ENCODE peak calls at places on chromosome 15, in eight cellular contexts. S is GM13976; G is adrenal gland; H is body of pancreas; Q is AG09309; I is omental fat pad; V is CD4-positive, alpha-beta T cell; E is lung. A is an unnamed sample.

GRCh38 chr15:98731712-98732450 is 83.5 kb downstream of the IGF1R start:
- DNase-seq in S (no peak), G (no peak), H (no peak), Q (no peak), I (no peak), V (no peak), E (no peak), A (no peak)

GRCh38 chr15:84911879-84912660 is 27.6 kb downstream of the SLC28A1 start:
- DNase-seq in S (no peak), G (peak; percentile 96), H (peak; percentile 80), Q (peak; percentile 97), I (peak; percentile 57), V (no peak), E (peak; percentile 73), A (no peak)

GRCh38 chr15:48806151-48806550 is 4.7 kb downstream of the CEP152 start:
- DNase-seq in S (no peak), G (no peak), H (no peak), Q (no peak), I (no peak), V (no peak), E (no peak), A (no peak)

GRCh38 chr15:90064931-90065681 is 37.2 kb downstream of the IDH2 start:
- DNase-seq in S (no peak), G (peak; percentile 79), H (no peak), Q (no peak), I (no peak), V (no peak), E (no peak), A (no peak)

GRCh38 chr15:96355561-96356129 is 25.1 kb downstream of the NR2F2 start:
- DNase-seq in S (no peak), G (no peak), H (no peak), Q (no peak), I (no peak), V (no peak), E (no peak), A (no peak)

GRCh38 chr15:74781673-74782595 is at the start of gene CSK:
- DNase-seq in S (peak; percentile 89), G (no peak), H (peak; percentile 75), Q (no peak), I (no peak), V (peak; percentile 61), E (peak; percentile 62), A (peak; percentile 94)

GRCh38 chr15:45143946-45144345 is 14.2 kb downstream of the DUOX1 start:
- DNase-seq in S (no peak), G (no peak), H (no peak), Q (no peak), I (no peak), V (no peak), E (no peak), A (no peak)

GRCh38 chr15:99249270-99249817 is at the start of gene TTC23:
- DNase-seq in S (no peak), G (peak; percentile 70), H (peak; percentile 38), Q (peak; percentile 59), I (no peak), V (no peak), E (peak; percentile 31), A (no peak)

GRCh38 chr15:47756872-47757271 is 39.6 kb downstream of the SEMA6D start:
- DNase-seq in S (no peak), G (no peak), H (no peak), Q (peak; percentile 48), I (no peak), V (no peak), E (no peak), A (no peak)

GRCh38 chr15:39889601-39890000 is 30.5 kb downstream of the GPR176 start:
- DNase-seq in S (no peak), G (no peak), H (no peak), Q (no peak), I (no peak), V (no peak), E (no peak), A (no peak)

GRCh38 chr15:51878446-51879386 is 49.3 kb downstream of the TMOD3 start:
- DNase-seq in S (no peak), G (no peak), H (no peak), Q (no peak), I (no peak), V (no peak), E (no peak), A (no peak)

GRCh38 chr15:31489801-31490646 is 163.4 kb downstream of the KLF13 start:
- DNase-seq in S (peak; percentile 58), G (peak; percentile 70), H (peak; percentile 45), Q (no peak), I (no peak), V (peak; percentile 34), E (peak; percentile 38), A (peak; percentile 65)

GRCh38 chr15:45849136-45849535 is 214.3 kb downstream of the SQOR start:
- DNase-seq in S (no peak), G (no peak), H (no peak), Q (no peak), I (no peak), V (no peak), E (no peak), A (no peak)

GRCh38 chr15:35136552-35136951 is 51.5 kb upstream of the NANOGP8 start:
- DNase-seq in S (peak; percentile 41), G (no peak), H (no peak), Q (no peak), I (no peak), V (no peak), E (no peak), A (peak; percentile 57)

GRCh38 chr15:71678191-71678590 is 132.2 kb upstream of the NR2E3 start:
- DNase-seq in S (no peak), G (no peak), H (no peak), Q (no peak), I (no peak), V (no peak), E (no peak), A (no peak)

GRCh38 chr15:71677352-71677751 is 133.0 kb upstream of the NR2E3 start:
- DNase-seq in S (no peak), G (peak; percentile 55), H (no peak), Q (no peak), I (no peak), V (no peak), E (no peak), A (no peak)

GRCh38 chr15:71680079-71680461 is 130.3 kb upstream of the NR2E3 start:
- DNase-seq in S (no peak), G (no peak), H (no peak), Q (no peak), I (no peak), V (no peak), E (no peak), A (no peak)

GRCh38 chr15:71677766-71678165 is 132.6 kb upstream of the NR2E3 start:
- DNase-seq in S (no peak), G (no peak), H (no peak), Q (no peak), I (no peak), V (no peak), E (no peak), A (no peak)

GRCh38 chr15:71679223-71680078 is 130.9 kb upstream of the NR2E3 start:
- DNase-seq in S (no peak), G (no peak), H (no peak), Q (peak; percentile 41), I (no peak), V (no peak), E (no peak), A (no peak)
- TF ChIP-seq CTCF in S (no peak), G (no peak), H (no peak), Q (no peak), I (no peak), V (no peak), E (no peak), A (no peak)

DNA sequence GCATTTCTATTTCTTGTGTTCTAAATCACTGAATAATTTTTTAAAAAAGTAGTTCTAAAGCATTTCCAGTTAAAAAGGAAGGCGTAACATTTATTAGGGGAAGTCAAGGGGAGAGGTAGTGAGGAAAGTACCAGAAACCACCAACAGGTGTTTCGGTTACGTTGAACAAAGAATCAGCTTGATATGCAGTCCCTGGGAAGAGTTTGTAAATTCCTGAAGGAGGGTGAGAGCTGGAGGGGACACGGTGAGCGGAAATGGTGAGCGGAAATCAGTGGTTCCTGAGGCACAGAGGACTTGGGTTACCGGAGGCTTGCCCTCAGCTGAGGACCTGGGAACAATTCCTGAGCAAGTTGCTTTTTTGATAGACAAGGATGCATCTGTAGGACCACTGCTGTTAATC is 17.8 kb downstream of the MAP2K1 start:
- DNase-seq in S (no peak), G (no peak), H (no peak), Q (no peak), I (no peak), V (no peak), E (no peak), A (no peak)
- TF ChIP-seq CTCF in S (no peak), G (no peak), H (peak; percentile 16), Q (no peak), I (no peak), V (peak; percentile 13), E (no peak), A (no peak)

GRCh38 chr15:73153447-73153846 is 101.2 kb downstream of the NEO1 start:
- DNase-seq in S (no peak), G (no peak), H (no peak), Q (no peak), I (no peak), V (no peak), E (no peak), A (no peak)

GRCh38 chr15:73150831-73151230 is 98.6 kb downstream of the NEO1 start:
- DNase-seq in S (no peak), G (no peak), H (no peak), Q (no peak), I (no peak), V (no peak), E (no peak), A (no peak)

GRCh38 chr15:73153024-73153423 is 100.8 kb downstream of the NEO1 start:
- DNase-seq in S (no peak), G (no peak), H (no peak), Q (no peak), I (no peak), V (no peak), E (no peak), A (no peak)

GRCh38 chr15:73156431-73157191 is 104.3 kb downstream of the NEO1 start:
- DNase-seq in S (no peak), G (no peak), H (no peak), Q (no peak), I (no peak), V (no peak), E (no peak), A (no peak)
- TF ChIP-seq CTCF in S (no peak), G (no peak), H (no peak), Q (no peak), I (no peak), V (no peak), E (no peak), A (no peak)

DNA sequence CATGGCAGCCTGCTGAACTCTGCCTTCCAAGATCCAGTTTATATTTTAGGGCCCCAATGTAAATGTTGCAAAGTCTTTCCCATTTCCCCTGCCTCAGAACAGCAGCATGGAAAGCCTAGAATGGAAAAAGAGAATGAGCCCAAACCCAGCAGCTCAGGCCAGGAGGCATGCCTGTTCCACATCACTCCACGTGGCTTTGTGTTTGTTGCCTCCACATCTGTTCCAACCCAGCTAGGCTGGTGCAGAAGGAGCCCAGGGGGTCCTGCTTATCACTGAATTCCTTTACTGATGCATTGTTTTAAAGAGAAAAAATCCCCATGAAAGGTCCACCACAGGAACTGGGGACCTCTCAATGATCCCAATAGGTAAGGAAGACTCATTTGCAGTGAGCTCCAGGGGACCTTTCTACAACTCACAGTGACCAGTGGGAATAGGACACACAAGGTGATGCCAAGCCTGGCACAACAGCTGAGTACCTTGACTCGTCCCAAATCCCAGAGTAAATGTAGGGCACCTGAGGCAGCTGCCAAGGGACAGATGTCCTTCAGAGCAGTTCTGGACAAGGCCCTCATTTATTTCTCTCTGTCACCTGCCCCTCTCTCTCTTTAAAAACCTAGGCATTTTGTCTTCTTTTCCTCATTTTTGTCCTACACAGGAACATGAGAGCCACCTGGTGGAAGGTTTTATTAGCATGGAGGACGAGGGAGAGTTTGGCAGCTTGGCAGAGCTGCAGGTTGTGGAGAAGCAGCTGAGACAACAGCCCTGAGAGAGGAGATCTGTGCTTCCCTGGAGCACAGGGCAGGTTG is 41.7 kb upstream of the ADAMTS17 start:
- DNase-seq in S (no peak), G (peak; percentile 61), H (peak; percentile 65), Q (no peak), I (no peak), V (no peak), E (peak; percentile 38), A (peak; percentile 19)
- TF ChIP-seq CTCF in S (no peak), G (peak; percentile 47), H (peak; percentile 77), Q (peak; percentile 21), I (no peak), V (peak; percentile 22), E (peak; percentile 10), A (peak; percentile 8)

A was measured in GM20000.